ENCODE peak calls at places on chromosomes 1 and 21, in nine cellular contexts. X is NB4, P is heart right ventricle, W is mesothelial cell of epicardium, M is AG04450, O is IMR-90, U is HCT116, Y is Calu3, F is uterus. D is an unnamed sample.

GRCh38 chr1:114154146-114154962 is 685 bp upstream of the SYT6 start:
- DNase-seq in Y (no peak), O (no peak), X (no peak), P (no peak), M (no peak), U (no peak), F (no peak), W (no peak), D (peak)

GRCh38 chr1:186948542-186948941 is 119.8 kb downstream of the PLA2G4A start:
- DNase-seq in P (peak), W (no peak), M (no peak), X (no peak), U (no peak), F (no peak), O (no peak), Y (peak), D (no peak)

GRCh38 chr1:179824265-179824664 is 53.3 kb downstream of the TOR1AIP2 start:
- DNase-seq in F (no peak), P (no peak), X (peak), W (no peak), U (no peak), Y (no peak), O (no peak), M (no peak), D (no peak)

GRCh38 chr1:4963251-4963650 is 308.8 kb downstream of the AJAP1 start:
- DNase-seq in O (no peak), Y (no peak), P (no peak), X (peak), M (no peak), W (no peak), F (no peak), U (no peak), D (no peak)

GRCh38 chr1:201503397-201504176 is 3.3 kb downstream of the CSRP1 start:
- DNase-seq in O (peak), P (peak), U (no peak), X (no peak), Y (peak), F (peak), W (peak), M (peak), D (peak)

GRCh38 chr1:43367026-43367903 is 546 bp downstream of the ELOVL1 start:
- DNase-seq in U (peak), O (no peak), Y (peak), X (no peak), W (peak), P (peak), M (no peak), F (peak), D (peak)

GRCh38 chr1:29180497-29181412 is 945 bp downstream of the SRSF4 start:
- DNase-seq in Y (no peak), M (no peak), F (no peak), U (no peak), W (no peak), O (no peak), X (peak), P (no peak), D (no peak)

GRCh38 chr1:155078496-155079209 is at the start of gene EFNA3:
- DNase-seq in X (peak), P (peak), O (peak), W (peak), U (no peak), Y (peak), M (no peak), F (peak), D (peak)

GRCh38 chr1:42144336-42145189 is 8.6 kb upstream of the GUCA2B start:
- DNase-seq in U (no peak), Y (no peak), M (no peak), X (no peak), F (no peak), P (no peak), O (no peak), W (no peak), D (no peak)

GRCh38 chr1:228781161-228781771 is 46.0 kb downstream of the RHOU start:
- DNase-seq in X (peak), U (no peak), O (peak), P (peak), Y (no peak), F (no peak), W (no peak), M (no peak), D (peak)

GRCh38 chr1:154783976-154784375 is 86.1 kb downstream of the KCNN3 start:
- DNase-seq in X (no peak), Y (no peak), W (no peak), U (no peak), O (no peak), F (no peak), P (no peak), M (no peak), D (no peak)

GRCh38 chr1:93708734-93709481 is 27.3 kb upstream of the BCAR3 start:
- DNase-seq in W (no peak), M (no peak), P (peak), O (peak), X (no peak), Y (no peak), U (no peak), F (peak), D (no peak)

GRCh38 chr21:17775431-17776126 is 43.6 kb downstream of the C21orf91 start:
- DNase-seq in O (no peak), W (no peak), P (no peak), M (no peak), Y (no peak), X (no peak), U (no peak), F (no peak), D (no peak)

GRCh38 chr1:34164510-34165381 is at the start of gene CSMD2:
- DNase-seq in M (peak), Y (peak), W (peak), P (no peak), O (peak), U (no peak), X (no peak), F (no peak), D (peak)

GRCh38 chr1:169858467-169858866 is 35.2 kb downstream of the SCYL3 start:
- DNase-seq in Y (no peak), F (no peak), P (no peak), U (no peak), X (no peak), M (no peak), W (no peak), O (peak), D (peak)

GRCh38 chr1:153883223-153883622 is 39.5 kb downstream of the GATAD2B start:
- DNase-seq in X (no peak), M (no peak), W (no peak), Y (no peak), P (no peak), F (no peak), O (no peak), U (no peak), D (no peak)

GRCh38 chr1:94544706-94545490 is 3.3 kb upstream of the F3 start:
- DNase-seq in X (no peak), O (peak), U (no peak), M (no peak), Y (no peak), P (no peak), F (no peak), W (no peak), D (peak)

GRCh38 chr1:220487297-220487820 is 40.6 kb upstream of the MARK1 start:
- DNase-seq in P (no peak), M (no peak), F (no peak), W (no peak), Y (peak), O (peak), X (peak), U (peak), D (peak)

DNA sequence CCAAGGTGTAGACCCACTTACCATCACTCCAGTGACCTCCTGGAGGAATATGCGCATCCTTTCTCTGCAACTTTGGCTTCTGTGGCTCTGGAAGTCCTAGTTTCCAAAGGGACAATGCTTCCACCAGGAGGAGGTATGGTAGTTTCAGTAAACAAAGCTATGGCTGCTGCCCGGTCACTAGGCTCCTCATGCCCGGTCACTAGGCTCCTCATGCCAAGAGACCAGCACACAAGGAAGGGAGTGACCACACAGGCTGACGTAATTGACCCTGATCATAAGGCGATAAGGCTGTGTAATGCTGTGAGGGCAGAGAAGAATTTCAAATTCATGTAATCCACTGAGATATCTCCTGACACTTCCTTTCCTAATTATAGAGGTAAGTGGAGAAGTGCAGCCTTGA is 102.9 kb downstream of the DTL start:
- DNase-seq in F (no peak), M (no peak), X (no peak), O (no peak), U (no peak), Y (no peak), W (no peak), P (no peak), D (no peak)
- TF ChIP-seq CTCF in F (peak), M (no peak), X (no peak), O (no peak), U (no peak), Y (no peak), W (no peak), P (peak), D (no peak)

DNA sequence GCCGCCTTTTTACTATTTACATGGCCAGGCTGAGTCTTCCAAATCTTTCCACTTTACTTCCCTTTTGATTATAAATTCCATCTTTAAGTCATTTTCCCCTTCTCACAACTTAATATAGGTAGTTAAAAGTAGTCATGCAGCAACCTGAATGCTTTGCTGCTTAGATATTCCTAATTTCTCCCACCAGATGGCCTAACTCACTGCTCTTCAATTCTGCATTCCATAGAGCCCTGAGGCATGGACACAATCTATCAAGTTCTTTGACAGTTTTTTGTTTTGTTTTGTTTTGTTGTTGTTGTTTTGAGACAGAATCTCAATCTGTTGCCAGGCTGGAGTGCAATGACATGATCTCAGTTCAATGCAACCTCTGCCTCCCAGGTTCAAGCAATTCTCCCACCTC is 21.7 kb upstream of the FAAH start:
- DNase-seq in W (no peak), M (no peak), U (no peak), X (no peak), O (no peak), Y (no peak), F (no peak), P (no peak), D (no peak)
- TF ChIP-seq CTCF in W (no peak), M (no peak), U (no peak), X (no peak), O (no peak), Y (no peak), F (no peak), P (no peak), D (no peak)

GRCh38 chr1:185434721-185435120 is 117.7 kb upstream of the IVNS1ABP start:
- DNase-seq in M (no peak), W (no peak), Y (no peak), P (no peak), X (no peak), U (no peak), O (no peak), F (no peak), D (no peak)

GRCh38 chr1:185426761-185427698 is 110.0 kb upstream of the IVNS1ABP start:
- DNase-seq in Y (no peak), X (peak), P (peak), U (no peak), W (no peak), O (no peak), M (no peak), F (no peak), D (peak)

GRCh38 chr1:185431612-185432011 is 114.6 kb upstream of the IVNS1ABP start:
- DNase-seq in W (no peak), M (no peak), Y (no peak), X (no peak), F (no peak), O (no peak), P (no peak), U (no peak), D (no peak)

GRCh38 chr1:185435696-185436379 is 118.8 kb upstream of the IVNS1ABP start:
- DNase-seq in O (no peak), P (no peak), M (no peak), X (no peak), F (no peak), W (no peak), U (no peak), Y (no peak), D (no peak)

DNA sequence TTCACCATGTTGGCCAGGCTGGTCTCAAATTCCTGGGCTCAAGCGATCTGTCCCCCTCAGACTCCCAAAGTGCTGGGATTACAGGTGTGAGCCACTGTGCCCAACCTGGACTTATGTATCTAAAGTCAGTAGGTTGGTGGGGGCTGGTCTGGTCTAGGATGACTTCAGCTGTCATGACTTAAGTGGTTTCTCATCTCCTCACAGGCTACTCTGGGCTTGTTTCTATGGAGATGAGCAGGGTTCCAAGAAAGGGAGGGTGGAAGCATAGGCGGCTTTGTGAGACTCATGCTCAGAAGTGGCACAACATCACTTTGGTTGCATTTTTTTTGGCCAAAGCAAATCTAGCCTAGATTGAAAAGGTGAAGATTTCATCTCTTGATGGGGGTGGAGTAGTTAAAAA is 115.9 kb upstream of the IVNS1ABP start:
- DNase-seq in X (no peak), M (no peak), F (no peak), Y (no peak), O (no peak), P (no peak), W (no peak), U (no peak), D (no peak)
- TF ChIP-seq CTCF in X (no peak), M (no peak), F (no peak), Y (no peak), O (no peak), P (no peak), W (no peak), U (no peak), D (no peak)

DNA sequence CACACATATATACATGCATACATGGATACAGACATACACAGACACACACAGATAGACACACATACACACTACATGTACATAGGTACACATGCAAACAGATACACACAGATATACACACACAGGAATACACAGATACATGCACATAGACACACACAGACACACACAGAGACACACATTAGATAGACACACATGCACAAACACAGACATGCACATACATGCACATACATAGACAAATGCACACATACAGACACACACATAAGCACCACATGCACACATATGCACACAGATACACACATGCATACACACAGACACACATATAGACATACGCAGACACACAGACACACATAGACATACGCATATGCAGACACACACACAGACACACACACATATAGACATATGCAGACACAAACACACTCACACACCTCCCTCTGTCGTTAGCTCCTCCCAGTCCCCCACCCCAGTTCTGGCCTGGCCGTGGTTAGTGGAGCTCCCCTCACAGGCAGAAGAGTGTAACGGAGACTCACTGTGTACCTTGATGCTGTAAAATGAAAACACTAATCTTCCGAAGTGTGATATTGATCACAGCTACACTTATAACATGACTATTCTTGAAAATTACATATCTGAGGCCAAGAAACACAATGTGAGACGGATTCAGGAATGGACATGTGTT is 7.6 kb downstream of the UBASH3A start:
- DNase-seq in P (no peak), O (no peak), U (no peak), X (no peak), W (no peak), M (no peak), F (no peak), Y (no peak), D (no peak)
- TF ChIP-seq CTCF in P (no peak), O (no peak), U (peak), X (peak), W (no peak), M (no peak), F (no peak), Y (no peak), D (no peak)

D was measured in foreskin fibroblast.